ENCODE peak calls at places on chromosomes 1 and 21, in ten cellular contexts. Q is NB4, N is WTC11, A is H1, O is SK-N-SH, Y is K562, Z is GM12878, J is endothelial cell of umbilical vein, C is HepG2, X is A549. G is an unnamed sample.

GRCh38 chr21:36792505-36792967 is 93.6 kb downstream of the SIM2 start:
- DNase-seq in O (no peak), A (no peak), C (no peak), J (no peak), N (no peak), Y (no peak), Q (peak), Z (no peak), X (peak), G (no peak)

GRCh38 chr21:45590246-45590725 is 48.0 kb upstream of the SLC19A1 start:
- DNase-seq in Z (no peak), C (no peak), X (peak), N (peak), Q (peak), Y (peak), A (peak), J (peak), O (peak), G (no peak)

GRCh38 chr1:90384152-90384650 is 332.9 kb downstream of the BARHL2 start:
- DNase-seq in C (no peak), X (no peak), Z (no peak), Q (no peak), J (no peak), A (no peak), O (no peak), Y (no peak), N (no peak), G (no peak)

GRCh38 chr1:36971832-36972231 is 62.5 kb downstream of the GRIK3 start:
- DNase-seq in J (no peak), C (no peak), Z (no peak), O (no peak), X (no peak), A (no peak), Y (no peak), N (no peak), Q (no peak), G (no peak)

GRCh38 chr1:234691567-234691966 is 81.6 kb upstream of the IRF2BP2 start:
- DNase-seq in Z (no peak), X (peak), Q (no peak), O (no peak), A (no peak), N (no peak), Y (peak), J (peak), C (no peak), G (peak)

GRCh38 chr1:46526689-46527291 is 24.7 kb downstream of the KNCN start:
- DNase-seq in X (no peak), A (peak), O (no peak), Q (no peak), N (peak), J (no peak), Y (peak), Z (no peak), C (peak), G (no peak)

GRCh38 chr21:29676395-29676794 is 263.4 kb downstream of the GRIK1 start:
- DNase-seq in X (no peak), A (no peak), Q (no peak), J (no peak), C (no peak), N (no peak), Z (no peak), Y (no peak), O (no peak), G (no peak)

GRCh38 chr1:109388208-109388711 is 9.5 kb downstream of the SORT1 start:
- DNase-seq in A (no peak), Z (no peak), C (no peak), O (no peak), Q (no peak), X (no peak), Y (no peak), N (no peak), J (no peak), G (no peak)

GRCh38 chr1:88189525-88189924 is 494.5 kb upstream of the PKN2 start:
- DNase-seq in N (no peak), Y (no peak), Z (no peak), Q (no peak), J (no peak), O (no peak), X (no peak), C (no peak), A (no peak), G (no peak)

GRCh38 chr1:225437710-225438437 is 10.0 kb upstream of the LBR start:
- DNase-seq in J (peak), Z (no peak), A (no peak), C (no peak), Q (no peak), N (no peak), Y (peak), X (peak), O (no peak), G (peak)

GRCh38 chr1:112672009-112672408 is 2.5 kb upstream of the MOV10 start:
- DNase-seq in Y (no peak), N (no peak), O (no peak), Z (no peak), X (no peak), A (no peak), C (no peak), J (no peak), Q (no peak), G (no peak)

GRCh38 chr1:112672842-112673241 is 1.6 kb upstream of the MOV10 start:
- DNase-seq in O (no peak), Q (no peak), J (no peak), C (no peak), X (no peak), N (no peak), A (no peak), Z (no peak), Y (no peak), G (no peak)

GRCh38 chr1:112674986-112675727 is 698 bp downstream of the MOV10 start:
- DNase-seq in X (no peak), Q (peak), A (peak), O (peak), Y (peak), C (peak), Z (no peak), J (peak), N (peak), G (no peak)

GRCh38 chr1:112674440-112674985 is at the start of gene MOV10:
- DNase-seq in X (peak), O (peak), A (peak), C (peak), Q (peak), Y (peak), N (peak), Z (peak), J (peak), G (peak)

GRCh38 chr1:112673589-112674439 is 645 bp upstream of the MOV10 start:
- DNase-seq in Q (peak), N (no peak), J (peak), Y (peak), C (peak), X (peak), O (peak), A (no peak), Z (no peak), G (peak)
- TF ChIP-seq MAX in Q (no peak), N (no peak), J (no peak), Y (no peak), C (no peak), X (no peak), O (no peak), A (no peak), Z (no peak), G (no peak)

GRCh38 chr1:11749203-11749689 is 12.7 kb upstream of the C1orf167 start:
- DNase-seq in N (peak), Q (peak), A (peak), O (peak), X (peak), C (peak), Z (no peak), Y (peak), J (peak), G (peak)
- TF ChIP-seq MAX in N (no peak), Q (peak), A (peak), O (no peak), X (peak), C (no peak), Z (no peak), Y (peak), J (no peak), G (no peak)

GRCh38 chr1:113617438-113618141 is 141.7 kb downstream of the PHTF1 start:
- DNase-seq in A (no peak), Z (no peak), J (no peak), X (no peak), Y (no peak), Q (no peak), N (no peak), C (no peak), O (no peak), G (no peak)
- TF ChIP-seq MAX in A (no peak), Z (no peak), J (no peak), X (no peak), Y (no peak), Q (no peak), N (no peak), C (no peak), O (no peak), G (no peak)

GRCh38 chr1:40310129-40310461 is 7.0 kb downstream of the COL9A2 start:
- DNase-seq in J (no peak), C (no peak), Y (no peak), A (no peak), O (no peak), N (no peak), X (no peak), Z (no peak), Q (no peak), G (no peak)
- TF ChIP-seq MAX in J (no peak), C (no peak), Y (no peak), A (no peak), O (no peak), N (no peak), X (no peak), Z (no peak), Q (no peak), G (no peak)

GRCh38 chr1:23210963-23211362 is 6.3 kb downstream of the HTR1D start:
- DNase-seq in J (no peak), Y (no peak), Q (no peak), C (no peak), O (no peak), A (no peak), N (no peak), X (no peak), Z (no peak), G (no peak)

GRCh38 chr1:23214640-23215039 is 2.7 kb downstream of the HTR1D start:
- DNase-seq in X (no peak), A (no peak), N (no peak), J (no peak), Q (no peak), O (no peak), Y (peak), Z (no peak), C (no peak), G (no peak)

GRCh38 chr1:23209765-23210164 is 7.5 kb downstream of the HTR1D start:
- DNase-seq in C (no peak), O (no peak), J (no peak), Y (no peak), Q (no peak), X (no peak), N (no peak), A (no peak), Z (no peak), G (no peak)

GRCh38 chr1:23210351-23210785 is 6.9 kb downstream of the HTR1D start:
- DNase-seq in Q (no peak), Z (no peak), O (no peak), J (no peak), N (peak), Y (no peak), X (peak), A (peak), C (no peak), G (peak)

DNA sequence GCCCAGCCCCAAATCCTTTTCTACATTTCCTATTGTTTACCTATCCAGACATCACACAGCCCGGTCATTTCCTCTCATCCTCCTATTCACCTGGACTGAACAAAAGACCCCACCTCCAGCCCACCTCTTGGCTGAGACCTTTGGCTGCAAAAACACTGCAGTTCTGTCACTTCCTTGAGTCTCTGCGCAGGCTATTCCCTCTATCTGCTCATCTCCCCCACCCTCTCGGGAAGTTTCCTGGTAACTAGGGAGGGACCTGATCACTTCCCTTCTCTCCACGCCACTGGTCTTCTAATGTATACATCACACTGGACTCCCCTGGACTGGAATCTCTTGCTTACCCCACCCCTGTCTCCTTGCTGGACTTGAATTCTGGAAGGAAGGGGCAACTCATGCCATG is 5.3 kb downstream of the HTR1D start:
- DNase-seq in Q (no peak), X (no peak), Z (no peak), J (no peak), O (no peak), C (no peak), A (no peak), N (no peak), Y (no peak), G (no peak)
- TF ChIP-seq MAX in Q (no peak), X (no peak), Z (no peak), J (no peak), O (no peak), C (no peak), A (no peak), N (no peak), Y (no peak), G (no peak)

GRCh38 chr1:14742181-14742980 is 143.9 kb downstream of the KAZN start:
- DNase-seq in O (no peak), J (no peak), X (peak), N (no peak), A (no peak), Z (no peak), Q (peak), Y (no peak), C (peak), G (peak)
- TF ChIP-seq MAX in O (no peak), J (no peak), X (peak), N (no peak), A (no peak), Z (no peak), Q (no peak), Y (no peak), C (no peak), G (no peak)

G was measured in HCT116.